ENCODE peak calls at places on chromosome 6, in four cellular contexts. One of them, this sample, is unnamed.

GRCh38 chr6:79079425-79080130 is 1.5 kb upstream of the PHIP start:
- DNase-seq in naive thymus-derived CD8-positive, alpha-beta T cell: no peak
- DNase-seq in Daoy: peak
- DNase-seq in stimulated activated CD4-positive, alpha-beta T cell treated with anti-CD3 and anti-CD28 coated beads, Interleukin-12 subunit alpha, Interleukin-12 subunit beta, amount 100 ng/mL, for 4 hours: no peak
- DNase-seq in this sample: no peak

GRCh38 chr6:119262612-119263011 is 86.9 kb downstream of the MAN1A1 start:
- DNase-seq in Daoy: no peak
- DNase-seq in stimulated activated CD4-positive, alpha-beta T cell treated with anti-CD3 and anti-CD28 coated beads, Interleukin-12 subunit alpha, Interleukin-12 subunit beta, amount 100 ng/mL, for 4 hours: no peak
- DNase-seq in naive thymus-derived CD8-positive, alpha-beta T cell: no peak
- DNase-seq in this sample: no peak

GRCh38 chr6:53359843-53360834 is 11.4 kb upstream of the ELOVL5 start:
- DNase-seq in naive thymus-derived CD8-positive, alpha-beta T cell: peak
- DNase-seq in Daoy: peak
- DNase-seq in stimulated activated CD4-positive, alpha-beta T cell treated with anti-CD3 and anti-CD28 coated beads, Interleukin-12 subunit alpha, Interleukin-12 subunit beta, amount 100 ng/mL, for 4 hours: no peak
- DNase-seq in this sample: no peak

GRCh38 chr6:6315660-6316059 is 4.8 kb downstream of the F13A1 start:
- DNase-seq in naive thymus-derived CD8-positive, alpha-beta T cell: peak
- DNase-seq in stimulated activated CD4-positive, alpha-beta T cell treated with anti-CD3 and anti-CD28 coated beads, Interleukin-12 subunit alpha, Interleukin-12 subunit beta, amount 100 ng/mL, for 4 hours: peak
- DNase-seq in Daoy: peak
- DNase-seq in this sample: no peak

GRCh38 chr6:119895626-119896025 is 546.1 kb upstream of the MAN1A1 start:
- DNase-seq in naive thymus-derived CD8-positive, alpha-beta T cell: no peak
- DNase-seq in Daoy: no peak
- DNase-seq in stimulated activated CD4-positive, alpha-beta T cell treated with anti-CD3 and anti-CD28 coated beads, Interleukin-12 subunit alpha, Interleukin-12 subunit beta, amount 100 ng/mL, for 4 hours: no peak
- DNase-seq in this sample: no peak

GRCh38 chr6:105593805-105594231 is 190.9 kb upstream of the PREP start:
- DNase-seq in stimulated activated CD4-positive, alpha-beta T cell treated with anti-CD3 and anti-CD28 coated beads, Interleukin-12 subunit alpha, Interleukin-12 subunit beta, amount 100 ng/mL, for 4 hours: no peak
- DNase-seq in Daoy: no peak
- DNase-seq in naive thymus-derived CD8-positive, alpha-beta T cell: no peak
- DNase-seq in this sample: no peak

GRCh38 chr6:43698584-43699349 is 11.2 kb upstream of the MRPS18A start:
- DNase-seq in stimulated activated CD4-positive, alpha-beta T cell treated with anti-CD3 and anti-CD28 coated beads, Interleukin-12 subunit alpha, Interleukin-12 subunit beta, amount 100 ng/mL, for 4 hours: no peak
- DNase-seq in Daoy: peak
- DNase-seq in naive thymus-derived CD8-positive, alpha-beta T cell: no peak
- DNase-seq in this sample: peak

GRCh38 chr6:104956663-104957294 is at the start of gene LIN28B:
- DNase-seq in Daoy: peak
- DNase-seq in stimulated activated CD4-positive, alpha-beta T cell treated with anti-CD3 and anti-CD28 coated beads, Interleukin-12 subunit alpha, Interleukin-12 subunit beta, amount 100 ng/mL, for 4 hours: no peak
- DNase-seq in naive thymus-derived CD8-positive, alpha-beta T cell: no peak
- DNase-seq in this sample: no peak

GRCh38 chr6:47534063-47534462 is 56.5 kb downstream of the CD2AP start:
- DNase-seq in stimulated activated CD4-positive, alpha-beta T cell treated with anti-CD3 and anti-CD28 coated beads, Interleukin-12 subunit alpha, Interleukin-12 subunit beta, amount 100 ng/mL, for 4 hours: no peak
- DNase-seq in naive thymus-derived CD8-positive, alpha-beta T cell: no peak
- DNase-seq in Daoy: no peak
- DNase-seq in this sample: no peak

GRCh38 chr6:29011276-29011734 is 6.2 kb upstream of the ZNF311 start:
- DNase-seq in Daoy: peak
- DNase-seq in stimulated activated CD4-positive, alpha-beta T cell treated with anti-CD3 and anti-CD28 coated beads, Interleukin-12 subunit alpha, Interleukin-12 subunit beta, amount 100 ng/mL, for 4 hours: peak
- DNase-seq in naive thymus-derived CD8-positive, alpha-beta T cell: peak
- DNase-seq in this sample: peak

GRCh38 chr6:121912905-121913304 is 477.5 kb downstream of the GJA1 start:
- DNase-seq in stimulated activated CD4-positive, alpha-beta T cell treated with anti-CD3 and anti-CD28 coated beads, Interleukin-12 subunit alpha, Interleukin-12 subunit beta, amount 100 ng/mL, for 4 hours: no peak
- DNase-seq in naive thymus-derived CD8-positive, alpha-beta T cell: no peak
- DNase-seq in Daoy: no peak
- DNase-seq in this sample: no peak

GRCh38 chr6:31652925-31653724 is 664 bp upstream of the BAG6 start:
- DNase-seq in naive thymus-derived CD8-positive, alpha-beta T cell: no peak
- DNase-seq in stimulated activated CD4-positive, alpha-beta T cell treated with anti-CD3 and anti-CD28 coated beads, Interleukin-12 subunit alpha, Interleukin-12 subunit beta, amount 100 ng/mL, for 4 hours: peak
- DNase-seq in Daoy: peak
- DNase-seq in this sample: peak

GRCh38 chr6:18883851-18884250 is 496.7 kb downstream of the RNF144B start:
- DNase-seq in Daoy: no peak
- DNase-seq in stimulated activated CD4-positive, alpha-beta T cell treated with anti-CD3 and anti-CD28 coated beads, Interleukin-12 subunit alpha, Interleukin-12 subunit beta, amount 100 ng/mL, for 4 hours: no peak
- DNase-seq in naive thymus-derived CD8-positive, alpha-beta T cell: no peak
- DNase-seq in this sample: no peak

GRCh38 chr6:34237722-34238506 is 1.2 kb downstream of the HMGA1 start:
- DNase-seq in Daoy: peak
- DNase-seq in stimulated activated CD4-positive, alpha-beta T cell treated with anti-CD3 and anti-CD28 coated beads, Interleukin-12 subunit alpha, Interleukin-12 subunit beta, amount 100 ng/mL, for 4 hours: peak
- DNase-seq in naive thymus-derived CD8-positive, alpha-beta T cell: peak
- DNase-seq in this sample: peak

GRCh38 chr6:43744931-43745727 is 24.9 kb upstream of the VEGFA start:
- DNase-seq in stimulated activated CD4-positive, alpha-beta T cell treated with anti-CD3 and anti-CD28 coated beads, Interleukin-12 subunit alpha, Interleukin-12 subunit beta, amount 100 ng/mL, for 4 hours: no peak
- DNase-seq in Daoy: no peak
- DNase-seq in naive thymus-derived CD8-positive, alpha-beta T cell: no peak
- DNase-seq in this sample: peak

GRCh38 chr6:107369493-107369892 is 89.9 kb downstream of the PDSS2 start:
- DNase-seq in Daoy: no peak
- DNase-seq in naive thymus-derived CD8-positive, alpha-beta T cell: no peak
- DNase-seq in stimulated activated CD4-positive, alpha-beta T cell treated with anti-CD3 and anti-CD28 coated beads, Interleukin-12 subunit alpha, Interleukin-12 subunit beta, amount 100 ng/mL, for 4 hours: no peak
- DNase-seq in this sample: no peak

GRCh38 chr6:68732423-68732822 is 97.3 kb downstream of the ADGRB3 start:
- DNase-seq in naive thymus-derived CD8-positive, alpha-beta T cell: no peak
- DNase-seq in stimulated activated CD4-positive, alpha-beta T cell treated with anti-CD3 and anti-CD28 coated beads, Interleukin-12 subunit alpha, Interleukin-12 subunit beta, amount 100 ng/mL, for 4 hours: no peak
- DNase-seq in Daoy: no peak
- DNase-seq in this sample: no peak

GRCh38 chr6:109050012-109050411 is 44.6 kb downstream of the SESN1 start:
- DNase-seq in stimulated activated CD4-positive, alpha-beta T cell treated with anti-CD3 and anti-CD28 coated beads, Interleukin-12 subunit alpha, Interleukin-12 subunit beta, amount 100 ng/mL, for 4 hours: no peak
- DNase-seq in Daoy: no peak
- DNase-seq in naive thymus-derived CD8-positive, alpha-beta T cell: no peak
- DNase-seq in this sample: no peak